ENCODE peak calls at places on chromosomes 5 and 9, in ten cellular contexts. A is CD8-positive, alpha-beta T cell; M is mesendoderm; I is colonic mucosa; O is neuronal stem cell; U is CD4-positive, alpha-beta T cell; K is GM23248; L is aorta; R is GM23338; B is caudate nucleus. G is an unnamed sample.

GRCh38 chr5:58670620-58671019 is 87.7 kb downstream of the RAB3C start:
- DNase-seq in A (no peak), M (no peak), I (no peak), O (no peak), U (no peak), K (no peak), L (no peak), R (no peak), B (no peak), G (no peak)

GRCh38 chr5:80963966-80964481 is 3.9 kb downstream of the RASGRF2 start:
- DNase-seq in A (no peak), M (no peak), I (no peak), O (no peak), U (no peak), K (no peak), L (no peak), R (no peak), B (no peak), G (no peak)

GRCh38 chr5:61280766-61281427 is 51.2 kb upstream of the ZSWIM6 start:
- DNase-seq in A (no peak), M (no peak), I (no peak), O (no peak), U (no peak), K (no peak), L (no peak), R (no peak), B (no peak), G (no peak)

GRCh38 chr9:127835930-127836586 is 18.4 kb downstream of the ENG start:
- DNase-seq in A (no peak), M (no peak), I (no peak), O (no peak), U (no peak), K (peak; percentile 93), L (peak; percentile 92), R (no peak), B (no peak), G (peak; percentile 88)

GRCh38 chr5:77852514-77853352 is 76.6 kb upstream of the TBCA start:
- DNase-seq in A (peak; percentile 62), M (peak; percentile 73), I (peak; percentile 58), O (peak; percentile 50), U (no peak), K (peak; percentile 85), L (peak; percentile 88), R (peak; percentile 87), B (peak; percentile 36), G (no peak)

GRCh38 chr9:120324996-120325642 is 254.8 kb downstream of the CDK5RAP2 start:
- DNase-seq in A (no peak), M (peak; percentile 72), I (no peak), O (no peak), U (no peak), K (no peak), L (no peak), R (peak; percentile 74), B (no peak), G (peak; percentile 5)

GRCh38 chr9:78103971-78104433 is 72.4 kb upstream of the GNAQ start:
- DNase-seq in A (no peak), M (no peak), I (no peak), O (no peak), U (no peak), K (no peak), L (no peak), R (no peak), B (no peak), G (peak; percentile 78)

GRCh38 chr9:126375386-126375785 is 48.8 kb downstream of the MVB12B start:
- DNase-seq in A (no peak), M (peak; percentile 45), I (peak; percentile 53), O (no peak), U (no peak), K (peak; percentile 76), L (no peak), R (peak; percentile 38), B (no peak), G (peak; percentile 42)

GRCh38 chr5:78797945-78798731 is 149.6 kb upstream of the LHFPL2 start:
- DNase-seq in A (no peak), M (no peak), I (no peak), O (no peak), U (no peak), K (peak; percentile 30), L (no peak), R (no peak), B (no peak), G (no peak)

GRCh38 chr5:115626444-115626823 is 598 bp upstream of the TMED7 start:
- DNase-seq in A (no peak), M (no peak), I (no peak), O (no peak), U (no peak), K (peak; percentile 74), L (no peak), R (no peak), B (no peak), G (no peak)

GRCh38 chr5:28249771-28250415 is 1211.5 kb upstream of the CDH9 start:
- DNase-seq in A (no peak), M (no peak), I (no peak), O (no peak), U (no peak), K (no peak), L (no peak), R (no peak), B (no peak), G (no peak)

GRCh38 chr5:40689442-40689841 is 9.7 kb downstream of the PTGER4 start:
- DNase-seq in A (no peak), M (peak; percentile 87), I (peak; percentile 37), O (no peak), U (no peak), K (peak; percentile 96), L (no peak), R (no peak), B (no peak), G (no peak)

DNA sequence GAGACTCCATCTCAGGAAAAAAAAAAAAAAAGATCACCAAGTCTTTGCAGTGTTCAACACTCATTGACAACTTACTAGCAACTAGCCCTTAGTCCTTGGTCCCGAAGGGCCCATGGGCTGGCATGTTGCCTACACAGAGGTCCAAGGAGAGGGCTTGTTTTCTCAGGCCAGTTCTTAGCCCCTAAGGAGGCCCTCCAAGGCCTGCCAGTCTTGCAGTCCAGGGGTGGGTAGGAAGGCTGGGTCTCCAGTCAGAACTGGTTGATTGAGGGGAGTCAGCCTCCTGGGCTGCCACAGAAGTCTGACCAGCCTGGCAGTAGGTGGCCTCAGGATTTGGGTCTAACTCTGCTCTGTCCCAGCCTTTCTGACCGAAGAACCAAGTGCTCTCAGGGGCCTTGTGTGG is 32.7 kb downstream of the IER5L start:
- DNase-seq in A (no peak), M (no peak), I (no peak), O (no peak), U (no peak), K (no peak), L (no peak), R (no peak), B (no peak), G (no peak)
- H3K27ac ChIP-seq in A (no peak overlapping the region), M (peak overlapping the region; percentile 42), I (peak overlapping the region; percentile 67), O (peak overlapping the region; percentile 83), U (no peak overlapping the region), K (peak overlapping the region; percentile 84), L (peak overlapping the region; percentile 85), R (peak overlapping the region; percentile 78), B (peak overlapping the region; percentile 78), G (no peak overlapping the region)

DNA sequence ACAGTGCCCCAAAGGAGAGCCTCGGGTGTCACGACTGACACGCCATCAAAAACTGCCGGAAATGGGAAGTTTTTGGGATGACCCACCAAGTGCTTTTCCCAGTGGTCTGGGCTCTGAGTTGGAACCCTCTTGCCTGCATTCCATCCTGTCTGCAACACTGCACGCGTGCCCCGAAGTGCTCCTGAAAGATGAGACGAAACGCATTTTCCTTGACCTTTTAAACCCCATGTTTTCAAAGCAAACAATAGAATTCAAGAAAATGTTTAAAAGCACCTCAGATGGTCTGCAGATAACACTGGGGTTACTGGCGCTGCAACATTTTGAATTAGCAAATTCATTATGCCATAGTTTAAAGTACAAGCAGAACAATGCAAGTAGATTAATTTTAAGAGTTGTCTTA is 92.9 kb downstream of the ANKRD18A start:
- DNase-seq in A (no peak), M (peak; percentile 2), I (no peak), O (peak; percentile 2), U (no peak), K (no peak), L (no peak), R (no peak), B (no peak), G (no peak)
- H3K27ac ChIP-seq in A (no peak overlapping the region), M (no peak overlapping the region), I (no peak overlapping the region), O (no peak overlapping the region), U (no peak overlapping the region), K (no peak overlapping the region), L (no peak overlapping the region), R (no peak overlapping the region), B (no peak overlapping the region), G (no peak overlapping the region)

GRCh38 chr9:130864541-130864940 is 29.5 kb downstream of the ABL1 start:
- DNase-seq in A (no peak), M (no peak), I (no peak), O (no peak), U (no peak), K (no peak), L (peak; percentile 59), R (no peak), B (no peak), G (no peak)
- H3K27ac ChIP-seq in A (no peak overlapping the region), M (no peak overlapping the region), I (no peak overlapping the region), O (no peak overlapping the region), U (no peak overlapping the region), K (no peak overlapping the region), L (no peak overlapping the region), R (no peak overlapping the region), B (no peak overlapping the region), G (no peak overlapping the region)

GRCh38 chr9:35917261-35917660 is 8.0 kb downstream of the SPAAR start:
- DNase-seq in A (no peak), M (no peak), I (no peak), O (no peak), U (no peak), K (no peak), L (no peak), R (no peak), B (no peak), G (no peak)

GRCh38 chr9:35911690-35912089 is 2.4 kb downstream of the SPAAR start:
- DNase-seq in A (no peak), M (no peak), I (no peak), O (no peak), U (no peak), K (no peak), L (no peak), R (no peak), B (no peak), G (no peak)

GRCh38 chr9:35910613-35911488 is 1.6 kb downstream of the SPAAR start:
- DNase-seq in A (peak; percentile 63), M (peak; percentile 57), I (peak; percentile 80), O (no peak), U (peak; percentile 30), K (peak; percentile 68), L (no peak), R (peak; percentile 65), B (no peak), G (peak; percentile 34)

GRCh38 chr9:35912791-35913400 is 3.6 kb downstream of the SPAAR start:
- DNase-seq in A (no peak), M (no peak), I (no peak), O (no peak), U (no peak), K (no peak), L (no peak), R (no peak), B (no peak), G (no peak)

DNA sequence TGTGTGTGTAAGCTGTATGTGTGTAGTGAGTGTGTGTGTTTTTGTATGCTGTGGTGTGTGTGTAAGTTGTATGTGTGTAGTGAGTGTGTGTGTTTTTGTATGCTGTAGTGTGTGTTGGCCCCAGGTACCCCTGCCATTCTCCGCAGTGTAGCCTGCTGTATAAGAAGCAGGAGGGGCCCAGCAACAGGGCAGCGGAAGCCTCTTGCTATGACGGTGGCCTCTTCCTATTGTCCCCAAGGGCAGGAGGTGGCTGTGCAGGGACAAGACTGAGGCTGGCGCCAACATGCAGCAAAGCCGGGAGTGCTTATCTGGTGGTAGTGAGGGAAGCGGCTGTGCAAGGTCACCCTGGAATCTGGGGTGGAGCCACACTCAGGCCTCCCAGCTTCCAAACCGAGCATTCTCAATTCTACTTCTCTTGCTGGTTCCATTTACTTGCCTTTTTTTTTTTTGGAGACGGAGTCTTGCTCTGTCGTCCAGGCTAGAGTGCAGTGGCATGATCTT is 5.1 kb downstream of the SPAAR start:
- DNase-seq in A (no peak), M (peak; percentile 88), I (peak; percentile 80), O (peak; percentile 62), U (no peak), K (peak; percentile 61), L (peak; percentile 79), R (peak; percentile 61), B (no peak), G (peak; percentile 16)
- H3K27ac ChIP-seq in A (no peak overlapping the region), M (no peak overlapping the region), I (peak overlapping the region; percentile 91), O (no peak overlapping the region), U (no peak overlapping the region), K (no peak overlapping the region), L (peak overlapping the region; percentile 84), R (no peak overlapping the region), B (no peak overlapping the region), G (no peak overlapping the region)